ENCODE peak calls at places on chromosome 5, in nine cellular contexts. One of them, this sample, is unnamed.

GRCh38 chr5:158410976-158411375 is 552.0 kb upstream of the CLINT1 start:
- DNase-seq in DMS 273 treated with DMSO at 0.1 percent for 48 hours: no peak
- DNase-seq in RCC 7860: no peak
- DNase-seq in activated T-helper 1 cell treated with Interleukin-2 at 50 U/mL for 16 hours: no peak
- DNase-seq in HS-27A: no peak
- DNase-seq in prostate gland: no peak
- DNase-seq in NCI-H774: no peak
- DNase-seq in T1000: no peak
- DNase-seq in ovary: no peak
- DNase-seq in this sample: no peak

GRCh38 chr5:1845696-1846095 is 37.0 kb downstream of the IRX4 start:
- DNase-seq in HS-27A: no peak
- DNase-seq in ovary: no peak
- DNase-seq in activated T-helper 1 cell treated with Interleukin-2 at 50 U/mL for 16 hours: no peak
- DNase-seq in DMS 273 treated with DMSO at 0.1 percent for 48 hours: no peak
- DNase-seq in T1000: no peak
- DNase-seq in RCC 7860: no peak
- DNase-seq in prostate gland: no peak
- DNase-seq in NCI-H774: no peak
- DNase-seq in this sample: no peak

GRCh38 chr5:97547999-97548797 is 365.2 kb upstream of the RIOK2 start:
- DNase-seq in HS-27A: no peak
- DNase-seq in RCC 7860: no peak
- DNase-seq in T1000: no peak
- DNase-seq in NCI-H774: no peak
- DNase-seq in prostate gland: no peak
- DNase-seq in DMS 273 treated with DMSO at 0.1 percent for 48 hours: no peak
- DNase-seq in activated T-helper 1 cell treated with Interleukin-2 at 50 U/mL for 16 hours: no peak
- DNase-seq in ovary: no peak
- DNase-seq in this sample: no peak

GRCh38 chr5:541148-541887 is 17.1 kb upstream of the SLC9A3 start:
- DNase-seq in ovary: no peak
- DNase-seq in T1000: no peak
- DNase-seq in activated T-helper 1 cell treated with Interleukin-2 at 50 U/mL for 16 hours: no peak
- DNase-seq in NCI-H774: no peak
- DNase-seq in RCC 7860: no peak
- DNase-seq in HS-27A: no peak
- DNase-seq in prostate gland: no peak
- DNase-seq in DMS 273 treated with DMSO at 0.1 percent for 48 hours: no peak
- DNase-seq in this sample: no peak

GRCh38 chr5:172646716-172647285 is 5.7 kb downstream of the NEURL1B start:
- DNase-seq in ovary: peak; percentile 65
- DNase-seq in HS-27A: no peak
- DNase-seq in RCC 7860: no peak
- DNase-seq in activated T-helper 1 cell treated with Interleukin-2 at 50 U/mL for 16 hours: no peak
- DNase-seq in T1000: no peak
- DNase-seq in DMS 273 treated with DMSO at 0.1 percent for 48 hours: no peak
- DNase-seq in prostate gland: no peak
- DNase-seq in NCI-H774: no peak
- DNase-seq in this sample: no peak

GRCh38 chr5:73690015-73690414 is 64.0 kb downstream of the ARHGEF28 start:
- DNase-seq in NCI-H774: no peak
- DNase-seq in T1000: no peak
- DNase-seq in ovary: no peak
- DNase-seq in DMS 273 treated with DMSO at 0.1 percent for 48 hours: no peak
- DNase-seq in RCC 7860: no peak
- DNase-seq in prostate gland: no peak
- DNase-seq in HS-27A: no peak
- DNase-seq in activated T-helper 1 cell treated with Interleukin-2 at 50 U/mL for 16 hours: no peak
- DNase-seq in this sample: no peak

GRCh38 chr5:118557103-118557805 is 431.1 kb downstream of the DTWD2 start:
- DNase-seq in T1000: no peak
- DNase-seq in activated T-helper 1 cell treated with Interleukin-2 at 50 U/mL for 16 hours: no peak
- DNase-seq in prostate gland: peak; percentile 6
- DNase-seq in HS-27A: no peak
- DNase-seq in NCI-H774: no peak
- DNase-seq in RCC 7860: no peak
- DNase-seq in ovary: no peak
- DNase-seq in DMS 273 treated with DMSO at 0.1 percent for 48 hours: no peak
- DNase-seq in this sample: no peak

GRCh38 chr5:10133830-10134229 is 115.9 kb downstream of the ATPSCKMT start:
- DNase-seq in RCC 7860: no peak
- DNase-seq in T1000: no peak
- DNase-seq in HS-27A: no peak
- DNase-seq in DMS 273 treated with DMSO at 0.1 percent for 48 hours: no peak
- DNase-seq in NCI-H774: no peak
- DNase-seq in ovary: no peak
- DNase-seq in activated T-helper 1 cell treated with Interleukin-2 at 50 U/mL for 16 hours: no peak
- DNase-seq in prostate gland: no peak
- DNase-seq in this sample: no peak

GRCh38 chr5:148060309-148060708 is 3.5 kb upstream of the SPINK5 start:
- DNase-seq in NCI-H774: no peak
- DNase-seq in activated T-helper 1 cell treated with Interleukin-2 at 50 U/mL for 16 hours: no peak
- DNase-seq in DMS 273 treated with DMSO at 0.1 percent for 48 hours: no peak
- DNase-seq in T1000: no peak
- DNase-seq in RCC 7860: no peak
- DNase-seq in ovary: no peak
- DNase-seq in HS-27A: no peak
- DNase-seq in prostate gland: no peak
- DNase-seq in this sample: no peak

GRCh38 chr5:50807661-50808060 is 141.2 kb downstream of the PARP8 start:
- DNase-seq in HS-27A: no peak
- DNase-seq in RCC 7860: no peak
- DNase-seq in activated T-helper 1 cell treated with Interleukin-2 at 50 U/mL for 16 hours: no peak
- DNase-seq in DMS 273 treated with DMSO at 0.1 percent for 48 hours: no peak
- DNase-seq in T1000: no peak
- DNase-seq in NCI-H774: no peak
- DNase-seq in ovary: no peak
- DNase-seq in prostate gland: no peak
- DNase-seq in this sample: no peak

GRCh38 chr5:180315762-180316212 is 23.9 kb upstream of the MAPK9 start:
- DNase-seq in prostate gland: peak; percentile 21
- DNase-seq in NCI-H774: peak; percentile 9
- DNase-seq in RCC 7860: no peak
- DNase-seq in DMS 273 treated with DMSO at 0.1 percent for 48 hours: peak; percentile 59
- DNase-seq in T1000: no peak
- DNase-seq in activated T-helper 1 cell treated with Interleukin-2 at 50 U/mL for 16 hours: peak; percentile 61
- DNase-seq in HS-27A: no peak
- DNase-seq in ovary: peak; percentile 65
- DNase-seq in this sample: peak; percentile 7

GRCh38 chr5:107669543-107670027 is 1.2 kb downstream of the EFNA5 start:
- DNase-seq in activated T-helper 1 cell treated with Interleukin-2 at 50 U/mL for 16 hours: no peak
- DNase-seq in RCC 7860: peak; percentile 23
- DNase-seq in NCI-H774: peak; percentile 25
- DNase-seq in HS-27A: no peak
- DNase-seq in DMS 273 treated with DMSO at 0.1 percent for 48 hours: peak; percentile 49
- DNase-seq in prostate gland: peak; percentile 20
- DNase-seq in ovary: peak; percentile 19
- DNase-seq in T1000: peak; percentile 11
- DNase-seq in this sample: peak; percentile 31

GRCh38 chr5:17497446-17497845 is 585 bp upstream of the TAF11L2 start:
- DNase-seq in HS-27A: no peak
- DNase-seq in ovary: no peak
- DNase-seq in T1000: no peak
- DNase-seq in DMS 273 treated with DMSO at 0.1 percent for 48 hours: no peak
- DNase-seq in RCC 7860: no peak
- DNase-seq in prostate gland: no peak
- DNase-seq in NCI-H774: no peak
- DNase-seq in activated T-helper 1 cell treated with Interleukin-2 at 50 U/mL for 16 hours: no peak
- DNase-seq in this sample: no peak

GRCh38 chr5:173329370-173330150 is 1.3 kb upstream of the STC2 start:
- DNase-seq in NCI-H774: no peak
- DNase-seq in HS-27A: no peak
- DNase-seq in T1000: no peak
- DNase-seq in activated T-helper 1 cell treated with Interleukin-2 at 50 U/mL for 16 hours: no peak
- DNase-seq in RCC 7860: no peak
- DNase-seq in DMS 273 treated with DMSO at 0.1 percent for 48 hours: no peak
- DNase-seq in prostate gland: no peak
- DNase-seq in ovary: no peak
- DNase-seq in this sample: no peak

GRCh38 chr5:137641148-137641547 is 94.7 kb downstream of the KLHL3 start:
- DNase-seq in DMS 273 treated with DMSO at 0.1 percent for 48 hours: no peak
- DNase-seq in ovary: no peak
- DNase-seq in NCI-H774: no peak
- DNase-seq in activated T-helper 1 cell treated with Interleukin-2 at 50 U/mL for 16 hours: no peak
- DNase-seq in RCC 7860: no peak
- DNase-seq in HS-27A: no peak
- DNase-seq in prostate gland: no peak
- DNase-seq in T1000: no peak
- DNase-seq in this sample: no peak

GRCh38 chr5:137619191-137619870 is 116.6 kb downstream of the KLHL3 start:
- DNase-seq in ovary: peak; percentile 40
- DNase-seq in RCC 7860: peak; percentile 24
- DNase-seq in prostate gland: no peak
- DNase-seq in DMS 273 treated with DMSO at 0.1 percent for 48 hours: peak; percentile 40
- DNase-seq in NCI-H774: no peak
- DNase-seq in T1000: peak; percentile 65
- DNase-seq in HS-27A: peak; percentile 74
- DNase-seq in activated T-helper 1 cell treated with Interleukin-2 at 50 U/mL for 16 hours: no peak
- DNase-seq in this sample: peak; percentile 75

GRCh38 chr5:172659909-172660628 is 19.0 kb downstream of the NEURL1B start:
- DNase-seq in T1000: peak; percentile 50
- DNase-seq in prostate gland: peak; percentile 84
- DNase-seq in activated T-helper 1 cell treated with Interleukin-2 at 50 U/mL for 16 hours: no peak
- DNase-seq in ovary: peak; percentile 84
- DNase-seq in DMS 273 treated with DMSO at 0.1 percent for 48 hours: no peak
- DNase-seq in NCI-H774: no peak
- DNase-seq in HS-27A: peak; percentile 59
- DNase-seq in RCC 7860: no peak
- DNase-seq in this sample: no peak

GRCh38 chr5:149912226-149912864 is 32.2 kb downstream of the PDE6A start:
- DNase-seq in activated T-helper 1 cell treated with Interleukin-2 at 50 U/mL for 16 hours: no peak
- DNase-seq in NCI-H774: no peak
- DNase-seq in T1000: no peak
- DNase-seq in DMS 273 treated with DMSO at 0.1 percent for 48 hours: no peak
- DNase-seq in ovary: no peak
- DNase-seq in RCC 7860: no peak
- DNase-seq in prostate gland: no peak
- DNase-seq in HS-27A: no peak
- DNase-seq in this sample: no peak

GRCh38 chr5:141597394-141597793 is 21.4 kb downstream of the DIAPH1 start:
- DNase-seq in T1000: no peak
- DNase-seq in ovary: no peak
- DNase-seq in HS-27A: no peak
- DNase-seq in prostate gland: no peak
- DNase-seq in NCI-H774: no peak
- DNase-seq in RCC 7860: no peak
- DNase-seq in DMS 273 treated with DMSO at 0.1 percent for 48 hours: no peak
- DNase-seq in activated T-helper 1 cell treated with Interleukin-2 at 50 U/mL for 16 hours: no peak
- DNase-seq in this sample: no peak

GRCh38 chr5:18527017-18527416 is 892.8 kb downstream of the TAF11L14 start:
- DNase-seq in NCI-H774: no peak
- DNase-seq in prostate gland: no peak
- DNase-seq in HS-27A: no peak
- DNase-seq in RCC 7860: no peak
- DNase-seq in ovary: no peak
- DNase-seq in DMS 273 treated with DMSO at 0.1 percent for 48 hours: no peak
- DNase-seq in activated T-helper 1 cell treated with Interleukin-2 at 50 U/mL for 16 hours: no peak
- DNase-seq in T1000: no peak
- DNase-seq in this sample: no peak

GRCh38 chr5:108451269-108451668 is 69.4 kb upstream of the FBXL17 start:
- DNase-seq in RCC 7860: no peak
- DNase-seq in ovary: no peak
- DNase-seq in activated T-helper 1 cell treated with Interleukin-2 at 50 U/mL for 16 hours: no peak
- DNase-seq in DMS 273 treated with DMSO at 0.1 percent for 48 hours: no peak
- DNase-seq in HS-27A: no peak
- DNase-seq in NCI-H774: no peak
- DNase-seq in prostate gland: no peak
- DNase-seq in T1000: no peak
- DNase-seq in this sample: no peak

GRCh38 chr5:138963763-138964371 is 88.7 kb upstream of the LRRTM2 start:
- DNase-seq in DMS 273 treated with DMSO at 0.1 percent for 48 hours: no peak
- DNase-seq in prostate gland: no peak
- DNase-seq in HS-27A: no peak
- DNase-seq in ovary: no peak
- DNase-seq in RCC 7860: peak; percentile 28
- DNase-seq in NCI-H774: no peak
- DNase-seq in activated T-helper 1 cell treated with Interleukin-2 at 50 U/mL for 16 hours: no peak
- DNase-seq in T1000: no peak
- DNase-seq in this sample: no peak

GRCh38 chr5:14577964-14578363 is 3.6 kb upstream of the OTULINL start:
- DNase-seq in RCC 7860: no peak
- DNase-seq in activated T-helper 1 cell treated with Interleukin-2 at 50 U/mL for 16 hours: no peak
- DNase-seq in T1000: no peak
- DNase-seq in DMS 273 treated with DMSO at 0.1 percent for 48 hours: no peak
- DNase-seq in ovary: no peak
- DNase-seq in HS-27A: no peak
- DNase-seq in prostate gland: no peak
- DNase-seq in NCI-H774: no peak
- DNase-seq in this sample: no peak

GRCh38 chr5:84403773-84404172 is 19.1 kb upstream of the EDIL3 start:
- DNase-seq in T1000: peak; percentile 5
- DNase-seq in RCC 7860: peak; percentile 86
- DNase-seq in NCI-H774: no peak
- DNase-seq in ovary: no peak
- DNase-seq in prostate gland: no peak
- DNase-seq in HS-27A: no peak
- DNase-seq in DMS 273 treated with DMSO at 0.1 percent for 48 hours: no peak
- DNase-seq in activated T-helper 1 cell treated with Interleukin-2 at 50 U/mL for 16 hours: no peak
- DNase-seq in this sample: no peak

GRCh38 chr5:126460977-126461376 is 37.8 kb downstream of the GRAMD2B start:
- DNase-seq in prostate gland: no peak
- DNase-seq in DMS 273 treated with DMSO at 0.1 percent for 48 hours: no peak
- DNase-seq in T1000: no peak
- DNase-seq in NCI-H774: no peak
- DNase-seq in RCC 7860: no peak
- DNase-seq in ovary: no peak
- DNase-seq in activated T-helper 1 cell treated with Interleukin-2 at 50 U/mL for 16 hours: no peak
- DNase-seq in HS-27A: no peak
- DNase-seq in this sample: no peak